ENCODE peak calls at places on chromosomes 2 and 18, in five cellular contexts. O is psoas muscle, D is non-pigmented ciliary epithelial cell, W is IMR-90, C is heart left ventricle. G is an unnamed sample.

GRCh38 chr2:43220229-43220981 is 6.0 kb downstream of the ZFP36L2 start:
- DNase-seq in O (no peak), D (no peak), C (no peak), W (peak), G (no peak)

GRCh38 chr2:172442072-172442895 is 14.9 kb downstream of the ITGA6 start:
- DNase-seq in D (peak), W (peak), O (peak), C (no peak), G (no peak)

GRCh38 chr2:208496129-208496528 is 89.5 kb downstream of the PTH2R start:
- DNase-seq in D (no peak), W (no peak), C (no peak), O (no peak), G (no peak)

GRCh38 chr2:174339571-174339966 is 4.8 kb downstream of the SP9 start:
- DNase-seq in C (no peak), D (no peak), O (no peak), W (no peak), G (no peak)

GRCh38 chr18:22277758-22278157 is 108.4 kb downstream of the GATA6 start:
- DNase-seq in O (no peak), D (no peak), C (peak), W (peak), G (peak)

GRCh38 chr2:162241571-162241970 is 1.7 kb downstream of the FAP start:
- DNase-seq in O (no peak), C (no peak), D (no peak), W (no peak), G (no peak)

GRCh38 chr18:62767321-62767720 is 52.0 kb downstream of the PHLPP1 start:
- DNase-seq in D (no peak), O (no peak), C (no peak), W (no peak), G (no peak)

GRCh38 chr18:58298251-58299134 is 254.5 kb downstream of the NEDD4L start:
- DNase-seq in C (no peak), D (no peak), W (peak), O (no peak), G (no peak)

GRCh38 chr2:5706717-5707455 is 14.7 kb downstream of the SOX11 start:
- DNase-seq in O (no peak), D (no peak), C (no peak), W (no peak), G (no peak)

GRCh38 chr2:119106301-119106897 is 52.2 kb downstream of the C1QL2 start:
- DNase-seq in C (no peak), D (no peak), W (peak), O (peak), G (no peak)

GRCh38 chr2:174395284-174395968 is at the start of gene SCRN3:
- DNase-seq in C (peak), W (peak), D (peak), O (peak), G (peak)

GRCh38 chr2:149489452-149489851 is 98.1 kb downstream of the MMADHC start:
- DNase-seq in W (no peak), C (no peak), O (no peak), D (no peak), G (no peak)

GRCh38 chr2:38547791-38548190 is 54.9 kb downstream of the HNRNPLL start:
- DNase-seq in D (no peak), C (no peak), O (no peak), W (no peak), G (no peak)

GRCh38 chr2:63926800-63927199 is 85.1 kb downstream of the UGP2 start:
- DNase-seq in D (no peak), W (no peak), C (no peak), O (no peak), G (peak)

GRCh38 chr2:12587729-12588522 is 128.8 kb upstream of the TRIB2 start:
- DNase-seq in C (no peak), D (peak), O (peak), W (peak), G (no peak)

GRCh38 chr18:58408665-58409064 is 220.2 kb downstream of the ALPK2 start:
- DNase-seq in C (no peak), W (no peak), O (no peak), D (no peak), G (no peak)

GRCh38 chr18:10386956-10387355 is 67.5 kb upstream of the APCDD1 start:
- DNase-seq in C (no peak), O (no peak), W (peak), D (no peak), G (no peak)

GRCh38 chr2:217279571-217279970 is 419.7 kb upstream of the TNP1 start:
- DNase-seq in C (no peak), W (peak), D (peak), O (no peak), G (no peak)

GRCh38 chr2:174924061-174924693 is 81.0 kb downstream of the CHN1 start:
- DNase-seq in D (no peak), W (no peak), C (no peak), O (no peak), G (no peak)

GRCh38 chr2:1784087-1784486 is 39.8 kb upstream of the PXDN start:
- DNase-seq in D (no peak), O (no peak), W (peak), C (no peak), G (no peak)

GRCh38 chr2:217714268-217714643 is 288.5 kb downstream of the TNS1 start:
- DNase-seq in D (no peak), W (peak), O (peak), C (peak), G (peak)

GRCh38 chr2:188808921-188809320 is 165.3 kb upstream of the COL3A1 start:
- DNase-seq in C (no peak), W (peak), D (no peak), O (no peak), G (no peak)

GRCh38 chr2:126676814-126677538 is 21.0 kb downstream of the GYPC start:
- DNase-seq in C (no peak), O (no peak), D (no peak), W (no peak), G (no peak)

GRCh38 chr18:35077937-35078336 is 36.7 kb downstream of the MAPRE2 start:
- DNase-seq in W (peak), D (no peak), O (no peak), C (no peak), G (no peak)

GRCh38 chr2:85888020-85888744 is 608 bp downstream of the ST3GAL5 start:
- DNase-seq in C (no peak), O (peak), W (no peak), D (no peak), G (no peak)

GRCh38 chr2:95271381-95271971 is 2.8 kb upstream of the PROM2 start:
- DNase-seq in C (no peak), W (no peak), D (no peak), O (no peak), G (no peak)

GRCh38 chr2:65453916-65454315 is 21.5 kb upstream of the SPRED2 start:
- DNase-seq in O (no peak), D (no peak), W (peak), C (no peak), G (no peak)

GRCh38 chr2:188519133-188519532 is 227.5 kb downstream of the GULP1 start:
- DNase-seq in W (peak), O (no peak), C (no peak), D (peak), G (no peak)

GRCh38 chr2:11203480-11203879 is 48.2 kb downstream of the SLC66A3 start:
- DNase-seq in C (no peak), O (no peak), D (peak), W (peak), G (no peak)